ENCODE peak calls at places on chromosomes 4 and X, in six cellular contexts. K, N, C, F, U and W are unnamed samples.

GRCh38 chr4:159017323-159018036 is 85.4 kb upstream of the RAPGEF2 start:
- DNase-seq in K (no peak), N (no peak), C (no peak), F (no peak), U (no peak), W (no peak)

GRCh38 chrX:46737041-46737440 is 21.9 kb downstream of the SLC9A7 start:
- DNase-seq in K (no peak), N (no peak), C (peak; percentile 27), F (no peak), U (no peak), W (no peak)

GRCh38 chr4:60897415-60897814 is 302.7 kb upstream of the ADGRL3 start:
- DNase-seq in K (no peak), N (no peak), C (peak; percentile 1), F (no peak), U (no peak), W (no peak)

GRCh38 chr4:2712261-2712842 is 43.8 kb downstream of the TNIP2 start:
- DNase-seq in K (peak; percentile 75), N (no peak), C (peak; percentile 30), F (peak; percentile 33), U (no peak), W (no peak)

GRCh38 chr4:78432896-78433295 is 118.7 kb upstream of the ANXA3 start:
- DNase-seq in K (no peak), N (no peak), C (peak; percentile 32), F (no peak), U (no peak), W (no peak)

GRCh38 chrX:155215443-155216178 is 649 bp upstream of the VBP1 start:
- DNase-seq in K (no peak), N (no peak), C (no peak), F (no peak), U (no peak), W (no peak)

GRCh38 chr4:95049838-95050237 is 292.1 kb downstream of the BMPR1B start:
- DNase-seq in K (no peak), N (no peak), C (peak; percentile 61), F (no peak), U (no peak), W (no peak)

GRCh38 chrX:119895843-119896326 is at the start of gene AKAP14:
- DNase-seq in K (peak; percentile 58), N (no peak), C (peak; percentile 3), F (no peak), U (no peak), W (no peak)

GRCh38 chr4:78684196-78685079 is 91.7 kb upstream of the BMP2K start:
- DNase-seq in K (no peak), N (no peak), C (peak; percentile 63), F (no peak), U (no peak), W (no peak)

GRCh38 chr4:184473515-184474260 is 662 bp downstream of the IRF2 start:
- DNase-seq in K (peak; percentile 81), N (peak; percentile 67), C (peak; percentile 45), F (peak; percentile 48), U (peak; percentile 61), W (peak; percentile 69)

GRCh38 chr4:99815597-99816011 is 1.0 kb upstream of the DAPP1 start:
- DNase-seq in K (no peak), N (peak; percentile 64), C (no peak), F (no peak), U (no peak), W (no peak)

GRCh38 chr4:119550857-119551532 is 77.6 kb downstream of the PDE5A start:
- DNase-seq in K (peak; percentile 52), N (no peak), C (no peak), F (no peak), U (peak; percentile 10), W (no peak)

GRCh38 chr4:155666701-155667537 is at the start of gene GUCY1A1:
- DNase-seq in K (peak; percentile 83), N (peak; percentile 78), C (peak; percentile 7), F (peak; percentile 26), U (peak; percentile 55), W (peak; percentile 40)

GRCh38 chr4:13875160-13875559 is 247.6 kb upstream of the BOD1L1 start:
- DNase-seq in K (no peak), N (no peak), C (no peak), F (no peak), U (no peak), W (no peak)

GRCh38 chr4:120769227-120769626 is 153.3 kb downstream of the PRDM5 start:
- DNase-seq in K (no peak), N (no peak), C (peak; percentile 65), F (no peak), U (no peak), W (no peak)

GRCh38 chr4:1041147-1041935 is 29.9 kb downstream of the FGFRL1 start:
- DNase-seq in K (peak; percentile 65), N (no peak), C (peak; percentile 72), F (no peak), U (peak; percentile 65), W (no peak)

GRCh38 chr4:94889523-94889922 is 131.8 kb downstream of the BMPR1B start:
- DNase-seq in K (no peak), N (no peak), C (no peak), F (no peak), U (no peak), W (no peak)

GRCh38 chr4:6494431-6495295 is 22.2 kb upstream of the PPP2R2C start:
- DNase-seq in K (no peak), N (no peak), C (no peak), F (no peak), U (no peak), W (no peak)

GRCh38 chr4:73661646-73662119 is 41.4 kb upstream of the RASSF6 start:
- DNase-seq in K (no peak), N (no peak), C (peak; percentile 92), F (no peak), U (no peak), W (no peak)

GRCh38 chrX:42096262-42096939 is 173.0 kb upstream of the CASK start:
- DNase-seq in K (no peak), N (peak; percentile 58), C (peak; percentile 97), F (no peak), U (no peak), W (no peak)

GRCh38 chrX:124098089-124098488 is 136.6 kb downstream of the STAG2 start:
- DNase-seq in K (no peak), N (no peak), C (peak; percentile 54), F (no peak), U (no peak), W (no peak)

GRCh38 chr4:30630431-30630830 is 89.7 kb upstream of the PCDH7 start:
- DNase-seq in K (no peak), N (no peak), C (no peak), F (no peak), U (no peak), W (no peak)

GRCh38 chr4:186902361-186902760 is 178.7 kb upstream of the FAT1 start:
- DNase-seq in K (no peak), N (no peak), C (no peak), F (no peak), U (no peak), W (no peak)

GRCh38 chr4:124334119-124334518 is 378.4 kb downstream of the ANKRD50 start:
- DNase-seq in K (peak; percentile 57), N (no peak), C (peak; percentile 90), F (peak; percentile 44), U (peak; percentile 20), W (no peak)

GRCh38 chr4:56861365-56861764 is 39.9 kb upstream of the SPINK2 start:
- DNase-seq in K (peak; percentile 56), N (no peak), C (peak; percentile 7), F (no peak), U (no peak), W (no peak)

GRCh38 chrX:111634823-111635410 is 46.1 kb upstream of the ALG13 start:
- DNase-seq in K (no peak), N (no peak), C (peak; percentile 4), F (no peak), U (no peak), W (no peak)

GRCh38 chrX:9222299-9222698 is 188.4 kb upstream of the FAM9B start:
- DNase-seq in K (no peak), N (no peak), C (no peak), F (no peak), U (no peak), W (no peak)

GRCh38 chr4:41380758-41381157 is 124.0 kb downstream of the UCHL1 start:
- DNase-seq in K (no peak), N (no peak), C (no peak), F (no peak), U (no peak), W (no peak)

GRCh38 chr4:41373221-41373620 is 116.5 kb downstream of the UCHL1 start:
- DNase-seq in K (no peak), N (no peak), C (no peak), F (no peak), U (no peak), W (no peak)

GRCh38 chr4:41379230-41379629 is 122.5 kb downstream of the UCHL1 start:
- DNase-seq in K (no peak), N (no peak), C (no peak), F (no peak), U (no peak), W (no peak)

GRCh38 chr4:41375561-41375960 is 118.8 kb downstream of the UCHL1 start:
- DNase-seq in K (no peak), N (peak; percentile 51), C (no peak), F (no peak), U (no peak), W (no peak)

GRCh38 chr4:41377196-41377595 is 120.5 kb downstream of the UCHL1 start:
- DNase-seq in K (no peak), N (no peak), C (no peak), F (no peak), U (no peak), W (no peak)
- TF ChIP-seq CTCF in K (no peak), N (no peak), C (no peak), F (no peak), U (no peak), W (no peak)

DNA sequence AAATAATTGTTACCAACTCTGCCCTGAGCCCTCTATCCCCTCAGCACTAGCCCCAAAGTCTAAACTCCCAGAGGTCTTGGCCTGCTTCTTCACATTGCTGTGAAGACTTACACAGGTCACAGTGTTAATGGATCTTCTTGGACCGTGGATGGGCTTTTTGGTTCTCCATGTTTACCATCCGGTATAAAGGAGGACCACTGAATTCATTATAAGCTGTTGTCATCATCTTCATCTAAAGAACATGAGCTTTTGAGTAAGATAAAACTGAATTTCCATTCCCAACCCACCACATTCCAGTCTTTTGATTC is 8.5 kb downstream of the NUDT11 start:
- DNase-seq in K (no peak), N (no peak), C (peak; percentile 1), F (no peak), U (no peak), W (no peak)
- TF ChIP-seq CTCF in K (no peak), N (no peak), C (no peak), F (no peak), U (no peak), W (no peak)

GRCh38 chr4:25376754-25377571 is at the start of gene ANAPC4:
- DNase-seq in K (peak; percentile 98), N (peak; percentile 98), C (peak; percentile 95), F (peak; percentile 90), U (peak; percentile 96), W (peak; percentile 99)
- TF ChIP-seq CTCF in K (peak; percentile 28), N (no peak), C (no peak), F (no peak), U (no peak), W (no peak)

GRCh38 chr4:147923854-147924253 is 192.0 kb downstream of the ARHGAP10 start:
- DNase-seq in K (no peak), N (no peak), C (no peak), F (no peak), U (no peak), W (no peak)

GRCh38 chr4:147927377-147928137 is 195.7 kb downstream of the ARHGAP10 start:
- DNase-seq in K (no peak), N (no peak), C (peak; percentile 16), F (no peak), U (no peak), W (no peak)

GRCh38 chr4:147928400-147928799 is 196.5 kb downstream of the ARHGAP10 start:
- DNase-seq in K (no peak), N (no peak), C (peak; percentile 8), F (no peak), U (no peak), W (no peak)

GRCh38 chr4:147924604-147925412 is 192.9 kb downstream of the ARHGAP10 start:
- DNase-seq in K (peak; percentile 81), N (no peak), C (peak; percentile 56), F (peak; percentile 44), U (peak; percentile 33), W (no peak)
- TF ChIP-seq CTCF in K (peak; percentile 79), N (peak; percentile 34), C (peak; percentile 55), F (no peak), U (peak; percentile 42), W (peak; percentile 52)